ENCODE peak calls at places on chromosomes 3 and 15, in nine cellular contexts. U, R, Y, S, T, A, O, B and H are unnamed samples.
A peak's percentile ranks its signal among the peaks of the same experiment; 100 is the strongest.

GRCh38 chr3:73999501-73999900 is 374.8 kb upstream of the PDZRN3 start:
- DNase-seq in T (no peak), S (no peak), B (no peak), U (no peak), Y (no peak), O (no peak), R (no peak), A (no peak), H (no peak)

GRCh38 chr3:119145500-119146167 is at the start of gene TEX55:
- DNase-seq in S (peak; percentile 28), T (peak; percentile 12), O (no peak), B (no peak), R (no peak), Y (peak; percentile 72), A (no peak), U (no peak), H (peak; percentile 29)

GRCh38 chr3:194488007-194488742 is 1.4 kb upstream of the ATP13A3 start:
- DNase-seq in A (no peak), U (no peak), T (no peak), O (no peak), S (peak; percentile 20), R (peak; percentile 61), Y (peak; percentile 79), B (no peak), H (no peak)

GRCh38 chr3:183537295-183537730 is 18.2 kb downstream of the KLHL6 start:
- DNase-seq in A (no peak), S (no peak), B (no peak), U (no peak), O (peak; percentile 56), Y (peak; percentile 75), T (no peak), R (peak; percentile 78), H (no peak)

GRCh38 chr3:55434789-55435188 is 52.3 kb downstream of the WNT5A start:
- DNase-seq in O (no peak), B (no peak), A (peak; percentile 36), T (peak; percentile 44), R (no peak), Y (peak; percentile 46), U (no peak), S (no peak), H (no peak)

GRCh38 chr15:92650256-92650655 is 5.3 kb downstream of the FAM174B start:
- DNase-seq in U (no peak), R (no peak), T (no peak), S (no peak), A (peak; percentile 35), Y (peak; percentile 70), B (no peak), O (no peak), H (no peak)

GRCh38 chr3:72411843-72412242 is 436.4 kb downstream of the SHQ1 start:
- DNase-seq in B (no peak), O (no peak), S (no peak), R (no peak), T (no peak), A (no peak), U (no peak), Y (no peak), H (no peak)

GRCh38 chr3:18443670-18444596 is 18.8 kb upstream of the SATB1 start:
- DNase-seq in S (no peak), R (peak; percentile 59), Y (peak; percentile 11), U (peak; percentile 33), B (no peak), A (peak; percentile 41), T (peak; percentile 31), O (no peak), H (peak; percentile 24)

GRCh38 chr15:27660676-27661075 is 438.4 kb downstream of the OCA2 start:
- DNase-seq in U (no peak), A (no peak), O (no peak), R (no peak), T (no peak), B (no peak), S (no peak), Y (no peak), H (no peak)

GRCh38 chr3:133442518-133442917 is 42.7 kb downstream of the BFSP2 start:
- DNase-seq in A (no peak), S (no peak), R (no peak), T (no peak), O (no peak), U (no peak), Y (no peak), B (no peak), H (no peak)

GRCh38 chr3:133444071-133444774 is 44.4 kb downstream of the BFSP2 start:
- DNase-seq in U (peak; percentile 51), S (no peak), Y (peak; percentile 61), B (no peak), T (peak; percentile 29), R (no peak), A (peak; percentile 56), O (no peak), H (no peak)

GRCh38 chr3:133447751-133448477 is 48.1 kb downstream of the BFSP2 start:
- DNase-seq in R (no peak), T (no peak), S (no peak), A (peak; percentile 38), Y (no peak), U (no peak), O (no peak), B (no peak), H (no peak)

GRCh38 chr3:133441867-133442270 is 42.0 kb downstream of the BFSP2 start:
- DNase-seq in U (no peak), O (no peak), Y (peak; percentile 8), T (no peak), A (no peak), R (no peak), B (peak; percentile 2), S (no peak), H (no peak)

GRCh38 chr3:133445111-133445510 is 45.3 kb downstream of the BFSP2 start:
- DNase-seq in U (no peak), R (no peak), S (no peak), Y (no peak), B (no peak), T (peak; percentile 44), O (no peak), A (no peak), H (no peak)
- H3K4me1 ChIP-seq in U (peaks cover 29% of the 10 kb centered on the region), R (no peaks in the 10 kb centered on the region), S (peaks cover 21% of the 10 kb centered on the region), Y (no peaks in the 10 kb centered on the region), B (peaks cover 14% of the 10 kb centered on the region), T (peaks cover 2% of the 10 kb centered on the region), O (no peaks in the 10 kb centered on the region), A (peaks cover 25% of the 10 kb centered on the region), H (no peaks in the 10 kb centered on the region)

GRCh38 chr15:76253851-76254440 is 57.3 kb downstream of the ETFA start:
- DNase-seq in B (no peak), R (no peak), O (no peak), A (no peak), S (no peak), U (no peak), T (no peak), Y (peak; percentile 23), H (no peak)
- H3K27ac ChIP-seq in B (no peak overlapping the region), R (no peak overlapping the region), O (no peak overlapping the region), A (no peak overlapping the region), S (no peak overlapping the region), U (no peak overlapping the region), T (no peak overlapping the region), Y (no peak overlapping the region), H (no peak overlapping the region)

DNA sequence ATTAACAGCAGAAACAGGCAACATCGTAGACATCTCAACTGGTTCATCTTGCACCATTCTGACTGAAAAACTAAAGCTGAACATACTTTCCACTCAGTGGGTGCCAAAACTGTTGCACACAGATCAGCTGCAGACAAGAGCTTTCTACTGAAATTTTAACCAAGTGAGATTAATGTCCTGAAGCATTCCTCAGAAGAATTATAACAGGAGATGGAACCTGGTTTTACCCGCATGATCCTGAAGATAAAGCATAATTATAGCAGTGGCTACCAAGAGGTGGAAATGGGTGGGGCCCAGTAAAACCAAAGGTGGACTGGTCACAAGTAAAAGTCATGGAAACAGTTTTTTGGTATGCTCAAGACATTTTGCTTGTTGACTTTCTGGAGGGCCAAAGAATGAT is 858.8 kb downstream of the FHIT start:
- DNase-seq in R (no peak), T (no peak), B (no peak), A (no peak), U (no peak), S (no peak), O (no peak), Y (no peak), H (no peak)
- H3K4me1 ChIP-seq in R (no peaks in the 10 kb centered on the region), T (no peaks in the 10 kb centered on the region), B (no peaks in the 10 kb centered on the region), A (no peaks in the 10 kb centered on the region), U (no peaks in the 10 kb centered on the region), S (no peaks in the 10 kb centered on the region), O (no peaks in the 10 kb centered on the region), Y (no peaks in the 10 kb centered on the region), H (no peaks in the 10 kb centered on the region)

GRCh38 chr3:197308591-197308990 is 10.2 kb upstream of the DLG1 start:
- DNase-seq in S (no peak), T (no peak), U (no peak), Y (peak; percentile 63), A (no peak), O (no peak), B (no peak), R (no peak), H (no peak)
- H3K27ac ChIP-seq in S (no peak overlapping the region), T (no peak overlapping the region), U (peak overlapping the region; percentile 36), Y (no peak overlapping the region), A (no peak overlapping the region), O (no peak overlapping the region), B (no peak overlapping the region), R (no peak overlapping the region), H (peak overlapping the region; percentile 7)

DNA sequence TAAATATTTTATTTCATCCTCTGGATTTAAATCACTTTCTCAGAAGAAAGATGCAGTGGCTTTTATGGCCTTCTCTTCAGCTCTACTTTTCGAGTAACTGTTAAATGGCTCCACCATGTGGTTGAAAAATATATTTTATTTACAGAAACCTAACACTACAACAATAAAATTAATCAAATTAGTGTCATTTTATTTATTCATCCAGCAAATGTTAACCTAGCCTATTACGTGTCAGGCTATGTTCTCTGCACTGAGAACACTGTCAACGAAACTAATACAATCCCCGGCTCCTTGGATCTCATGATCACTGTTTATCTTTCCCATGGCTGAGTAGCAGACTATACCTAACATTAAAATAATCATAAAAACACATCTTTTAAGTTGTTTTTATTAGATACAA is 148.0 kb upstream of the OSTN start:
- DNase-seq in O (no peak), A (no peak), S (no peak), T (no peak), B (no peak), R (no peak), U (no peak), Y (peak; percentile 45), H (no peak)
- H3K4me1 ChIP-seq in O (no peaks in the 10 kb centered on the region), A (no peaks in the 10 kb centered on the region), S (no peaks in the 10 kb centered on the region), T (no peaks in the 10 kb centered on the region), B (no peaks in the 10 kb centered on the region), R (no peaks in the 10 kb centered on the region), U (no peaks in the 10 kb centered on the region), Y (no peaks in the 10 kb centered on the region), H (no peaks in the 10 kb centered on the region)

GRCh38 chr3:51687472-51688205 is 16.6 kb downstream of the TEX264 start:
- DNase-seq in R (no peak), U (no peak), S (no peak), T (no peak), A (no peak), B (no peak), Y (peak; percentile 16), O (no peak), H (peak; percentile 80)
- H3K27ac ChIP-seq in R (no peak overlapping the region), U (peak overlapping the region; percentile 74), S (peak overlapping the region; percentile 17), T (no peak overlapping the region), A (no peak overlapping the region), B (peak overlapping the region; percentile 38), Y (peak overlapping the region; percentile 90), O (no peak overlapping the region), H (peak overlapping the region; percentile 87)

GRCh38 chr3:198027799-198028390 is 67.9 kb downstream of the LMLN start:
- DNase-seq in T (no peak), S (no peak), B (no peak), O (no peak), A (no peak), U (no peak), R (no peak), Y (no peak), H (no peak)
- H3K4me1 ChIP-seq in T (no peaks in the 10 kb centered on the region), S (no peaks in the 10 kb centered on the region), B (no peaks in the 10 kb centered on the region), O (no peaks in the 10 kb centered on the region), A (no peaks in the 10 kb centered on the region), U (no peaks in the 10 kb centered on the region), R (no peaks in the 10 kb centered on the region), Y (peaks cover 27% of the 10 kb centered on the region), H (no peaks in the 10 kb centered on the region)

GRCh38 chr3:58154752-58155449 is 55.9 kb downstream of the DNASE1L3 start:
- DNase-seq in B (no peak), S (no peak), O (no peak), A (no peak), R (no peak), Y (no peak), U (no peak), T (no peak), H (no peak)
- H3K27ac ChIP-seq in B (no peak overlapping the region), S (no peak overlapping the region), O (no peak overlapping the region), A (peak overlapping the region; percentile 16), R (no peak overlapping the region), Y (no peak overlapping the region), U (no peak overlapping the region), T (no peak overlapping the region), H (no peak overlapping the region)